ENCODE peak calls at places on chromosomes 3 and 15, in five cellular contexts. One of them, this sample, is unnamed.

GRCh38 chr15:43105778-43106485 is at the start of gene UBR1:
- DNase-seq in heart right ventricle: peak; percentile 95
- DNase-seq in mammary epithelial cell: peak; percentile 87
- DNase-seq in CD4-positive, CD25-positive, alpha-beta regulatory T cell: peak; percentile 97
- DNase-seq in left ventricle myocardium inferior: peak; percentile 90
- DNase-seq in this sample: peak; percentile 90

GRCh38 chr15:90706394-90707327 is 10.5 kb upstream of the BLM start:
- DNase-seq in mammary epithelial cell: no peak
- DNase-seq in left ventricle myocardium inferior: no peak
- DNase-seq in CD4-positive, CD25-positive, alpha-beta regulatory T cell: no peak
- DNase-seq in heart right ventricle: no peak
- DNase-seq in this sample: no peak

GRCh38 chr15:59165726-59166125 is 40.9 kb upstream of the LDHAL6B start:
- DNase-seq in CD4-positive, CD25-positive, alpha-beta regulatory T cell: peak; percentile 65
- DNase-seq in heart right ventricle: no peak
- DNase-seq in left ventricle myocardium inferior: no peak
- DNase-seq in mammary epithelial cell: peak; percentile 88
- DNase-seq in this sample: no peak

GRCh38 chr15:71440479-71441071 is 325.3 kb downstream of the THSD4 start:
- DNase-seq in mammary epithelial cell: peak; percentile 47
- DNase-seq in CD4-positive, CD25-positive, alpha-beta regulatory T cell: peak; percentile 54
- DNase-seq in heart right ventricle: no peak
- DNase-seq in left ventricle myocardium inferior: no peak
- DNase-seq in this sample: no peak

GRCh38 chr15:73153024-73153423 is 100.8 kb downstream of the NEO1 start:
- DNase-seq in heart right ventricle: no peak
- DNase-seq in mammary epithelial cell: no peak
- DNase-seq in left ventricle myocardium inferior: no peak
- DNase-seq in CD4-positive, CD25-positive, alpha-beta regulatory T cell: no peak
- DNase-seq in this sample: no peak

GRCh38 chr15:41849861-41850260 is 11.2 kb downstream of the PLA2G4B start:
- DNase-seq in heart right ventricle: no peak
- DNase-seq in CD4-positive, CD25-positive, alpha-beta regulatory T cell: no peak
- DNase-seq in mammary epithelial cell: peak; percentile 71
- DNase-seq in left ventricle myocardium inferior: no peak
- DNase-seq in this sample: no peak

GRCh38 chr15:40499931-40500330 is 29.1 kb downstream of the CHST14 start:
- DNase-seq in mammary epithelial cell: peak; percentile 37
- DNase-seq in CD4-positive, CD25-positive, alpha-beta regulatory T cell: no peak
- DNase-seq in left ventricle myocardium inferior: no peak
- DNase-seq in heart right ventricle: no peak
- DNase-seq in this sample: no peak

GRCh38 chr3:180804871-180805430 is 107.5 kb upstream of the FXR1 start:
- DNase-seq in mammary epithelial cell: peak; percentile 41
- DNase-seq in CD4-positive, CD25-positive, alpha-beta regulatory T cell: no peak
- DNase-seq in heart right ventricle: peak; percentile 13
- DNase-seq in left ventricle myocardium inferior: no peak
- DNase-seq in this sample: peak; percentile 37

GRCh38 chr3:22315925-22316324 is 564.9 kb upstream of the ZNF385D start:
- DNase-seq in mammary epithelial cell: no peak
- DNase-seq in CD4-positive, CD25-positive, alpha-beta regulatory T cell: no peak
- DNase-seq in heart right ventricle: no peak
- DNase-seq in left ventricle myocardium inferior: no peak
- DNase-seq in this sample: no peak

GRCh38 chr3:141241248-141242034 is 9.8 kb downstream of the PXYLP1 start:
- DNase-seq in heart right ventricle: peak; percentile 78
- DNase-seq in mammary epithelial cell: no peak
- DNase-seq in CD4-positive, CD25-positive, alpha-beta regulatory T cell: no peak
- DNase-seq in left ventricle myocardium inferior: peak; percentile 70
- DNase-seq in this sample: no peak

GRCh38 chr3:104165866-104166265 is 1200.8 kb upstream of the ALCAM start:
- DNase-seq in heart right ventricle: no peak
- DNase-seq in CD4-positive, CD25-positive, alpha-beta regulatory T cell: no peak
- DNase-seq in mammary epithelial cell: no peak
- DNase-seq in left ventricle myocardium inferior: no peak
- DNase-seq in this sample: no peak

GRCh38 chr3:43316783-43317460 is 30.6 kb downstream of the SNRK start:
- DNase-seq in mammary epithelial cell: peak; percentile 57
- DNase-seq in heart right ventricle: no peak
- DNase-seq in left ventricle myocardium inferior: no peak
- DNase-seq in CD4-positive, CD25-positive, alpha-beta regulatory T cell: no peak
- DNase-seq in this sample: no peak
- H3K27ac ChIP-seq in mammary epithelial cell: no peak overlapping the region
- H3K27ac ChIP-seq in heart right ventricle: peak overlapping the region; percentile 54
- H3K27ac ChIP-seq in left ventricle myocardium inferior: peak overlapping the region; percentile 78
- H3K27ac ChIP-seq in CD4-positive, CD25-positive, alpha-beta regulatory T cell: no peak overlapping the region
- H3K27ac ChIP-seq in this sample: no peak overlapping the region

GRCh38 chr3:184488577-184488976 is 73.0 kb upstream of the EPHB3 start:
- DNase-seq in CD4-positive, CD25-positive, alpha-beta regulatory T cell: no peak
- DNase-seq in left ventricle myocardium inferior: no peak
- DNase-seq in mammary epithelial cell: no peak
- DNase-seq in heart right ventricle: no peak
- DNase-seq in this sample: no peak
- H3K27me3 ChIP-seq in CD4-positive, CD25-positive, alpha-beta regulatory T cell: peaks cover 9% of the 10 kb centered on the region
- H3K27me3 ChIP-seq in left ventricle myocardium inferior: peaks cover 72% of the 10 kb centered on the region
- H3K27me3 ChIP-seq in mammary epithelial cell: peaks cover 27% of the 10 kb centered on the region
- H3K27me3 ChIP-seq in heart right ventricle: no peaks in the 10 kb centered on the region
- H3K27me3 ChIP-seq in this sample: peaks cover 48% of the 10 kb centered on the region

GRCh38 chr15:66707310-66708160 is 5.5 kb downstream of the SMAD6 start:
- DNase-seq in left ventricle myocardium inferior: peak; percentile 43
- DNase-seq in mammary epithelial cell: no peak
- DNase-seq in heart right ventricle: no peak
- DNase-seq in CD4-positive, CD25-positive, alpha-beta regulatory T cell: no peak
- DNase-seq in this sample: no peak

GRCh38 chr15:66705277-66705927 is 3.4 kb downstream of the SMAD6 start:
- DNase-seq in left ventricle myocardium inferior: no peak
- DNase-seq in mammary epithelial cell: no peak
- DNase-seq in CD4-positive, CD25-positive, alpha-beta regulatory T cell: no peak
- DNase-seq in heart right ventricle: no peak
- DNase-seq in this sample: no peak

GRCh38 chr15:66708389-66708788 is 6.4 kb downstream of the SMAD6 start:
- DNase-seq in left ventricle myocardium inferior: no peak
- DNase-seq in mammary epithelial cell: no peak
- DNase-seq in CD4-positive, CD25-positive, alpha-beta regulatory T cell: no peak
- DNase-seq in heart right ventricle: no peak
- DNase-seq in this sample: no peak

GRCh38 chr15:66706225-66706732 is 4.2 kb downstream of the SMAD6 start:
- DNase-seq in mammary epithelial cell: no peak
- DNase-seq in CD4-positive, CD25-positive, alpha-beta regulatory T cell: no peak
- DNase-seq in heart right ventricle: no peak
- DNase-seq in left ventricle myocardium inferior: peak; percentile 35
- DNase-seq in this sample: no peak

GRCh38 chr15:66706840-66707239 is 4.8 kb downstream of the SMAD6 start:
- DNase-seq in CD4-positive, CD25-positive, alpha-beta regulatory T cell: no peak
- DNase-seq in mammary epithelial cell: no peak
- DNase-seq in left ventricle myocardium inferior: no peak
- DNase-seq in heart right ventricle: no peak
- DNase-seq in this sample: no peak
- H3K27ac ChIP-seq in CD4-positive, CD25-positive, alpha-beta regulatory T cell: no peak overlapping the region
- H3K27ac ChIP-seq in mammary epithelial cell: no peak overlapping the region
- H3K27ac ChIP-seq in left ventricle myocardium inferior: peak overlapping the region; percentile 94
- H3K27ac ChIP-seq in heart right ventricle: peak overlapping the region; percentile 94
- H3K27ac ChIP-seq in this sample: no peak overlapping the region

GRCh38 chr3:106119691-106120090 is 250.9 kb upstream of the CBLB start:
- DNase-seq in heart right ventricle: no peak
- DNase-seq in left ventricle myocardium inferior: no peak
- DNase-seq in CD4-positive, CD25-positive, alpha-beta regulatory T cell: no peak
- DNase-seq in mammary epithelial cell: peak; percentile 11
- DNase-seq in this sample: peak; percentile 73
- H3K27me3 ChIP-seq in heart right ventricle: no peaks in the 10 kb centered on the region
- H3K27me3 ChIP-seq in left ventricle myocardium inferior: no peaks in the 10 kb centered on the region
- H3K27me3 ChIP-seq in CD4-positive, CD25-positive, alpha-beta regulatory T cell: no peaks in the 10 kb centered on the region
- H3K27me3 ChIP-seq in mammary epithelial cell: no peaks in the 10 kb centered on the region
- H3K27me3 ChIP-seq in this sample: no peaks in the 10 kb centered on the region

GRCh38 chr3:36493051-36493450 is 112.7 kb downstream of the STAC start:
- DNase-seq in mammary epithelial cell: no peak
- DNase-seq in left ventricle myocardium inferior: no peak
- DNase-seq in heart right ventricle: no peak
- DNase-seq in CD4-positive, CD25-positive, alpha-beta regulatory T cell: no peak
- DNase-seq in this sample: no peak

GRCh38 chr3:36489679-36490420 is 109.5 kb downstream of the STAC start:
- DNase-seq in CD4-positive, CD25-positive, alpha-beta regulatory T cell: no peak
- DNase-seq in heart right ventricle: no peak
- DNase-seq in left ventricle myocardium inferior: no peak
- DNase-seq in mammary epithelial cell: no peak
- DNase-seq in this sample: no peak

GRCh38 chr3:36497234-36497633 is 116.9 kb downstream of the STAC start:
- DNase-seq in mammary epithelial cell: no peak
- DNase-seq in left ventricle myocardium inferior: no peak
- DNase-seq in CD4-positive, CD25-positive, alpha-beta regulatory T cell: no peak
- DNase-seq in heart right ventricle: no peak
- DNase-seq in this sample: no peak

GRCh38 chr3:36496734-36497133 is 116.4 kb downstream of the STAC start:
- DNase-seq in heart right ventricle: no peak
- DNase-seq in left ventricle myocardium inferior: no peak
- DNase-seq in CD4-positive, CD25-positive, alpha-beta regulatory T cell: no peak
- DNase-seq in mammary epithelial cell: peak; percentile 27
- DNase-seq in this sample: no peak

DNA sequence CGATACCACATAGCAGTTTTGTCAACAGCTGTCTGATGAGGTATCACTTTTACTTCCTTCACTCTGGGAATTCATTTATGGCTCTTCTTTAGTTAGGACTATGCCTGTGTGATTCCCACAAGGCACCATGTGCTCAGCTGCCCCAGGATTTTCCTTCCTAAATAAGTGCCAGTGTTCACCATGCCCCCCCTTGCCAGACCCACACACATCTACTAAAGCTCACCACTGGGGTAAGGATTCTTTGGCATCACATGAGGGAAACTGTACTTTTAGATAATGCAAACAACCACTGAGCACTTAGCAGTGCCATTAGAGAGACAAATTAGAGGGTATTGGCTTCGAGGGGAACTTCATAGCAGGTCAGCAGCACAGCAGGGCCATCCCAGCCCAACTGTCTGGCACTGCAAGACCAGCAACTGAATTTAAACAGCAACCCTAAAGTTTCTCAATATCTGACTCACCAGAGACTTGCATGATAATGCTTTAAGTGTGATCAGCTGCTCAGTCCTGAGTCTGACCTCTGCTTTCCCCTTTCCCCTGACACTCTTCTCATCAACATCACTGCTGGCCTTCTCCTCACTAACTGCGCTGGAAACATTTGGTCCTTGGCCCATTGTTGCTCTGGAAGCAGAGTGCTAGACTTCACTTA is 114.3 kb downstream of the STAC start:
- DNase-seq in heart right ventricle: no peak
- DNase-seq in left ventricle myocardium inferior: no peak
- DNase-seq in mammary epithelial cell: peak; percentile 46
- DNase-seq in CD4-positive, CD25-positive, alpha-beta regulatory T cell: no peak
- DNase-seq in this sample: peak; percentile 54
- H3K27ac ChIP-seq in heart right ventricle: no peak overlapping the region
- H3K27ac ChIP-seq in left ventricle myocardium inferior: no peak overlapping the region
- H3K27ac ChIP-seq in mammary epithelial cell: no peak overlapping the region
- H3K27ac ChIP-seq in CD4-positive, CD25-positive, alpha-beta regulatory T cell: no peak overlapping the region
- H3K27ac ChIP-seq in this sample: no peak overlapping the region

GRCh38 chr3:100838157-100838556 is 128.9 kb downstream of the TFG start:
- DNase-seq in heart right ventricle: no peak
- DNase-seq in left ventricle myocardium inferior: no peak
- DNase-seq in mammary epithelial cell: no peak
- DNase-seq in CD4-positive, CD25-positive, alpha-beta regulatory T cell: no peak
- DNase-seq in this sample: no peak

GRCh38 chr3:100833483-100833882 is 124.2 kb downstream of the TFG start:
- DNase-seq in left ventricle myocardium inferior: no peak
- DNase-seq in mammary epithelial cell: no peak
- DNase-seq in CD4-positive, CD25-positive, alpha-beta regulatory T cell: no peak
- DNase-seq in heart right ventricle: no peak
- DNase-seq in this sample: no peak

GRCh38 chr3:100830931-100831330 is 121.6 kb downstream of the TFG start:
- DNase-seq in left ventricle myocardium inferior: no peak
- DNase-seq in mammary epithelial cell: peak; percentile 8
- DNase-seq in heart right ventricle: no peak
- DNase-seq in CD4-positive, CD25-positive, alpha-beta regulatory T cell: no peak
- DNase-seq in this sample: no peak

GRCh38 chr3:100834332-100834731 is 125.0 kb downstream of the TFG start:
- DNase-seq in heart right ventricle: no peak
- DNase-seq in left ventricle myocardium inferior: no peak
- DNase-seq in mammary epithelial cell: no peak
- DNase-seq in CD4-positive, CD25-positive, alpha-beta regulatory T cell: no peak
- DNase-seq in this sample: no peak
- H3K27me3 ChIP-seq in heart right ventricle: no peaks in the 10 kb centered on the region
- H3K27me3 ChIP-seq in left ventricle myocardium inferior: no peaks in the 10 kb centered on the region
- H3K27me3 ChIP-seq in mammary epithelial cell: no peaks in the 10 kb centered on the region
- H3K27me3 ChIP-seq in CD4-positive, CD25-positive, alpha-beta regulatory T cell: no peaks in the 10 kb centered on the region
- H3K27me3 ChIP-seq in this sample: no peaks in the 10 kb centered on the region

GRCh38 chr3:126634803-126635202 is 20.1 kb downstream of the TXNRD3 start:
- DNase-seq in CD4-positive, CD25-positive, alpha-beta regulatory T cell: no peak
- DNase-seq in heart right ventricle: no peak
- DNase-seq in mammary epithelial cell: no peak
- DNase-seq in left ventricle myocardium inferior: no peak
- DNase-seq in this sample: no peak

GRCh38 chr3:126636436-126636835 is 18.5 kb downstream of the TXNRD3 start:
- DNase-seq in CD4-positive, CD25-positive, alpha-beta regulatory T cell: no peak
- DNase-seq in mammary epithelial cell: no peak
- DNase-seq in heart right ventricle: no peak
- DNase-seq in left ventricle myocardium inferior: no peak
- DNase-seq in this sample: no peak

GRCh38 chr3:126638790-126639189 is 16.1 kb downstream of the TXNRD3 start:
- DNase-seq in heart right ventricle: no peak
- DNase-seq in CD4-positive, CD25-positive, alpha-beta regulatory T cell: no peak
- DNase-seq in mammary epithelial cell: no peak
- DNase-seq in left ventricle myocardium inferior: no peak
- DNase-seq in this sample: no peak
- H3K27ac ChIP-seq in heart right ventricle: no peak overlapping the region
- H3K27ac ChIP-seq in CD4-positive, CD25-positive, alpha-beta regulatory T cell: no peak overlapping the region
- H3K27ac ChIP-seq in mammary epithelial cell: no peak overlapping the region
- H3K27ac ChIP-seq in left ventricle myocardium inferior: no peak overlapping the region
- H3K27ac ChIP-seq in this sample: no peak overlapping the region

This sample was measured in brain microvascular endothelial cell.